ENCODE peak calls at places on chromosomes 7 and 10, in six cellular contexts. G, Z, W, J, D and S are unnamed samples.
A peak's percentile ranks its signal among the peaks of the same experiment; 100 is the strongest.

GRCh38 chr10:96814264-96814663 is 17.8 kb upstream of the LCOR start:
- DNase-seq in G (no peak), Z (no peak), W (no peak), J (no peak), D (peak; percentile 89), S (peak; percentile 87)

GRCh38 chr7:101869901-101870290 is 52.5 kb downstream of the CUX1 start:
- DNase-seq in G (no peak), Z (peak; percentile 90), W (no peak), J (no peak), D (no peak), S (no peak)

GRCh38 chr10:13703997-13704536 is 117.3 kb downstream of the PRPF18 start:
- DNase-seq in G (no peak), Z (no peak), W (no peak), J (no peak), D (no peak), S (no peak)

GRCh38 chr10:51063659-51064535 is 10.4 kb upstream of the PRKG1 start:
- DNase-seq in G (no peak), Z (peak; percentile 16), W (no peak), J (peak; percentile 13), D (peak; percentile 71), S (no peak)

GRCh38 chr10:1169981-1170866 is 114.0 kb downstream of the WDR37 start:
- DNase-seq in G (no peak), Z (no peak), W (peak; percentile 24), J (no peak), D (no peak), S (no peak)

GRCh38 chr7:140390466-140391190 is 7.7 kb downstream of the SLC37A3 start:
- DNase-seq in G (no peak), Z (peak; percentile 65), W (no peak), J (no peak), D (peak; percentile 34), S (no peak)

GRCh38 chr7:157495177-157495553 is 158.4 kb downstream of the DNAJB6 start:
- DNase-seq in G (no peak), Z (no peak), W (no peak), J (no peak), D (no peak), S (no peak)

GRCh38 chr7:116812905-116813304 is 49.5 kb upstream of the CAPZA2 start:
- DNase-seq in G (no peak), Z (no peak), W (no peak), J (no peak), D (peak; percentile 20), S (no peak)

GRCh38 chr7:98670186-98670585 is 53.1 kb downstream of the NPTX2 start:
- DNase-seq in G (no peak), Z (no peak), W (no peak), J (no peak), D (no peak), S (no peak)

GRCh38 chr10:100748251-100749058 is 3.1 kb downstream of the PAX2 start:
- DNase-seq in G (no peak), Z (no peak), W (no peak), J (no peak), D (no peak), S (no peak)

GRCh38 chr10:95428702-95429101 is 132.5 kb downstream of the SORBS1 start:
- DNase-seq in G (no peak), Z (no peak), W (no peak), J (no peak), D (no peak), S (no peak)

GRCh38 chr10:3054816-3055202 is 12.5 kb upstream of the PFKP start:
- DNase-seq in G (no peak), Z (no peak), W (no peak), J (no peak), D (no peak), S (no peak)

GRCh38 chr7:47931005-47931787 is 17.1 kb downstream of the PKD1L1 start:
- DNase-seq in G (no peak), Z (no peak), W (no peak), J (no peak), D (peak; percentile 55), S (no peak)
- H3K27ac ChIP-seq in G (no peak overlapping the region), Z (no peak overlapping the region), W (no peak overlapping the region), J (no peak overlapping the region), D (peak overlapping the region; percentile 54), S (no peak overlapping the region)

GRCh38 chr10:11237571-11237970 is 219.9 kb downstream of the CELF2 start:
- DNase-seq in G (no peak), Z (no peak), W (no peak), J (no peak), D (no peak), S (no peak)

GRCh38 chr10:11236234-11236633 is 218.6 kb downstream of the CELF2 start:
- DNase-seq in G (no peak), Z (no peak), W (no peak), J (no peak), D (no peak), S (no peak)

GRCh38 chr10:11232222-11232961 is 214.7 kb downstream of the CELF2 start:
- DNase-seq in G (no peak), Z (no peak), W (no peak), J (no peak), D (no peak), S (no peak)

GRCh38 chr10:11235771-11236170 is 218.1 kb downstream of the CELF2 start:
- DNase-seq in G (no peak), Z (no peak), W (no peak), J (no peak), D (no peak), S (no peak)

GRCh38 chr10:11234857-11235640 is 217.4 kb downstream of the CELF2 start:
- DNase-seq in G (no peak), Z (no peak), W (no peak), J (no peak), D (peak; percentile 19), S (no peak)
- H3K27ac ChIP-seq in G (no peak overlapping the region), Z (no peak overlapping the region), W (no peak overlapping the region), J (no peak overlapping the region), D (no peak overlapping the region), S (no peak overlapping the region)

DNA sequence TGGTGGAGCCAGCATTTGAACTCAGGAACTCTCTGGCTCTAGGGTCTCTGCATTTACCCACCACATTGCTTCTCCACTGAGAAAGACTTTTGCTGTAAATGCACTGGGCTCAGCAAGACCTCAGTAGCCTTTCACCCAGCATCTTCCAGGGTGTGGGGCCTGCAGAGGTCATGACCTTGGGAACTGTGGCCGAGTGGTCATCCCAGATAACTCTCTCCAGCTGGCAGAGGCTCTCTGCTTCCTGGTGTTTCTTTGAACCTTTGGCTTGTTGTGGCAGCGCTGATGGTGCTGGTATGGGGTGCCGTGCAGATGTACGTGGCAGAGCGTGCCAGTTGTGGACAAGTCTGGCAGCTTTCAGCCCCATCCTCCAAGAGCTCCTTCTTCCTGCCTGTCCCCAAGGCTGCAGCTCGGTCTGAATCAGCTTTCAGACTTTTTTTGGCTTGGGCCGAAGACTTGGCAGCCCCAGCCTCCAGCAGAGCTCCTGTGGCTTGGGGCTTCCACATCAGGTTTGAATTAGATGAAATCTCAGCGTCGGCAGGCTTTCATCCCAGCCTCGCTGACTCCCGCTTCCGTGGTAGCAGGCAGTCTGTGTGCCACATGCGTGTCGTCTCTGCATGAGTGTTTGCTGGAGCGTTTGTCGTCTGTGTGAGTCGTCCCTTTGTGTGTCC is 21.4 kb downstream of the ADAMTS14 start:
- DNase-seq in G (no peak), Z (no peak), W (no peak), J (no peak), D (peak; percentile 98), S (no peak)
- H3K27ac ChIP-seq in G (no peak overlapping the region), Z (no peak overlapping the region), W (no peak overlapping the region), J (no peak overlapping the region), D (peak overlapping the region; percentile 82), S (no peak overlapping the region)

GRCh38 chr10:103590060-103590459 is 96.6 kb downstream of the NEURL1 start:
- DNase-seq in G (no peak), Z (no peak), W (no peak), J (no peak), D (no peak), S (no peak)
- H3K27ac ChIP-seq in G (no peak overlapping the region), Z (no peak overlapping the region), W (no peak overlapping the region), J (no peak overlapping the region), D (no peak overlapping the region), S (no peak overlapping the region)

GRCh38 chr10:110733256-110733952 is 89.3 kb downstream of the RBM20 start:
- DNase-seq in G (no peak), Z (no peak), W (no peak), J (no peak), D (no peak), S (no peak)
- H3K27ac ChIP-seq in G (no peak overlapping the region), Z (no peak overlapping the region), W (peak overlapping the region; percentile 5), J (no peak overlapping the region), D (no peak overlapping the region), S (no peak overlapping the region)

DNA sequence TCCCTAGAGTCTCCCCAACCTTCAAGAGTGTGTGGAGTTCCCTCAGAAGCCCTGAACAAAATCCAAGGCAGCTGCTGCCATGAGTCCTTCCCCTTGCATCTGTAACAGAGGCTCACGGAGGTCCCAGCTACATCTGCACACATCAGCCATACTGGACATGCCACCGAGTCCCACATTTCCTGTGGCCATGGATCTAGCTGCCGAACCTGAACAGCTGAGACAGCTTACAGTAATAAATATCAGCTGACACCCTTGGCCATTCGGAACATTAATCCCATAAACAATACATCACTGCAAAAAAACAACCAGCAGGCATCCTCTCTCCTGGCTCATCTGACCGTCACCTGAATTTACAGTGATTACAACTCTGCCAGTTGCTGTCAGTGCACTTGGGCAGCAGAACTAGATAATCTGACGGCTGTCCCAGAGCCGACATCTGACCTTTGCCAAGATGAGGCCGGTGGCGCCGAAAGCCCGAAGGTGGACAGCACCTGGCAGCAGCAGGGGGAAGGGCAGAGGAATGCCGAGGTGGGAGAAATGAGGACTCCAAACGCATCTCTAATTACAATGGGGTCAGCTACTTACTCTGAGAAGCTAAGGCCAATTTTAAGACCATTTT is 33.6 kb downstream of the TRIM8 start:
- DNase-seq in G (no peak), Z (no peak), W (no peak), J (no peak), D (no peak), S (no peak)
- H3K27ac ChIP-seq in G (no peak overlapping the region), Z (no peak overlapping the region), W (peak overlapping the region; percentile 71), J (no peak overlapping the region), D (no peak overlapping the region), S (no peak overlapping the region)

GRCh38 chr7:1028775-1029636 is 15.3 kb upstream of the GPR146 start:
- DNase-seq in G (peak; percentile 47), Z (peak; percentile 62), W (peak; percentile 78), J (peak; percentile 71), D (peak; percentile 98), S (peak; percentile 66)

GRCh38 chr7:1032536-1033181 is 11.7 kb upstream of the GPR146 start:
- DNase-seq in G (no peak), Z (no peak), W (no peak), J (no peak), D (no peak), S (no peak)

GRCh38 chr7:1029637-1030443 is 14.5 kb upstream of the GPR146 start:
- DNase-seq in G (no peak), Z (no peak), W (no peak), J (no peak), D (no peak), S (no peak)

GRCh38 chr7:1031716-1032455 is 12.5 kb upstream of the GPR146 start:
- DNase-seq in G (no peak), Z (no peak), W (no peak), J (no peak), D (no peak), S (no peak)

GRCh38 chr7:1030444-1031070 is 13.8 kb upstream of the GPR146 start:
- DNase-seq in G (no peak), Z (peak; percentile 78), W (no peak), J (no peak), D (no peak), S (no peak)
- H3K27ac ChIP-seq in G (no peak overlapping the region), Z (peak overlapping the region; percentile 52), W (no peak overlapping the region), J (no peak overlapping the region), D (no peak overlapping the region), S (no peak overlapping the region)